ENCODE peak calls at places on chromosomes 4 and X, in five cellular contexts. One of them, this sample, is unnamed.

GRCh38 chr4:85534120-85534519 is 59.2 kb downstream of the ARHGAP24 start:
- DNase-seq in A549: no peak
- DNase-seq in iPS DF 6.9: no peak
- DNase-seq in vagina: no peak
- DNase-seq in mucosa of descending colon: no peak
- DNase-seq in this sample: no peak

GRCh38 chr4:101599620-101600019 is 190.9 kb upstream of the BANK1 start:
- DNase-seq in vagina: no peak
- DNase-seq in iPS DF 6.9: no peak
- DNase-seq in mucosa of descending colon: no peak
- DNase-seq in A549: no peak
- DNase-seq in this sample: no peak

GRCh38 chr4:52659016-52659721 is at the start of gene USP46:
- DNase-seq in mucosa of descending colon: peak; percentile 80
- DNase-seq in vagina: no peak
- DNase-seq in A549: peak; percentile 52
- DNase-seq in iPS DF 6.9: no peak
- DNase-seq in this sample: peak; percentile 74

GRCh38 chr4:94357624-94358023 is 15.0 kb upstream of the HPGDS start:
- DNase-seq in A549: no peak
- DNase-seq in vagina: no peak
- DNase-seq in mucosa of descending colon: no peak
- DNase-seq in iPS DF 6.9: no peak
- DNase-seq in this sample: no peak

GRCh38 chrX:105098812-105099211 is 121.7 kb downstream of the TEX13A start:
- DNase-seq in A549: no peak
- DNase-seq in mucosa of descending colon: no peak
- DNase-seq in iPS DF 6.9: no peak
- DNase-seq in vagina: no peak
- DNase-seq in this sample: no peak

GRCh38 chr4:182736207-182736606 is 181.0 kb downstream of the DCTD start:
- DNase-seq in mucosa of descending colon: no peak
- DNase-seq in vagina: no peak
- DNase-seq in iPS DF 6.9: no peak
- DNase-seq in A549: no peak
- DNase-seq in this sample: no peak

GRCh38 chr4:105607876-105608275 is 55.5 kb downstream of the ARHGEF38 start:
- DNase-seq in mucosa of descending colon: no peak
- DNase-seq in vagina: no peak
- DNase-seq in A549: no peak
- DNase-seq in iPS DF 6.9: no peak
- DNase-seq in this sample: no peak

GRCh38 chr4:6633091-6633906 is 7.2 kb upstream of the MRFAP1 start:
- DNase-seq in A549: no peak
- DNase-seq in mucosa of descending colon: no peak
- DNase-seq in vagina: no peak
- DNase-seq in iPS DF 6.9: no peak
- DNase-seq in this sample: no peak

GRCh38 chrX:123773258-123773978 is 40.6 kb upstream of the THOC2 start:
- DNase-seq in iPS DF 6.9: no peak
- DNase-seq in A549: no peak
- DNase-seq in vagina: no peak
- DNase-seq in mucosa of descending colon: no peak
- DNase-seq in this sample: no peak

GRCh38 chrX:153554519-153555167 is 37.2 kb downstream of the ATP2B3 start:
- DNase-seq in iPS DF 6.9: no peak
- DNase-seq in vagina: no peak
- DNase-seq in mucosa of descending colon: no peak
- DNase-seq in A549: peak; percentile 60
- DNase-seq in this sample: peak; percentile 74

GRCh38 chr4:71011451-71011850 is 18.0 kb downstream of the DCK start:
- DNase-seq in A549: no peak
- DNase-seq in mucosa of descending colon: no peak
- DNase-seq in vagina: no peak
- DNase-seq in iPS DF 6.9: no peak
- DNase-seq in this sample: no peak

GRCh38 chr4:1172971-1173757 is 781 bp upstream of the SPON2 start:
- DNase-seq in iPS DF 6.9: no peak
- DNase-seq in mucosa of descending colon: peak; percentile 46
- DNase-seq in vagina: peak; percentile 94
- DNase-seq in A549: peak; percentile 61
- DNase-seq in this sample: peak; percentile 28

GRCh38 chrX:103398321-103398937 is 22.1 kb downstream of the BEX3 start:
- DNase-seq in mucosa of descending colon: no peak
- DNase-seq in A549: peak; percentile 64
- DNase-seq in vagina: no peak
- DNase-seq in iPS DF 6.9: no peak
- DNase-seq in this sample: no peak

DNA sequence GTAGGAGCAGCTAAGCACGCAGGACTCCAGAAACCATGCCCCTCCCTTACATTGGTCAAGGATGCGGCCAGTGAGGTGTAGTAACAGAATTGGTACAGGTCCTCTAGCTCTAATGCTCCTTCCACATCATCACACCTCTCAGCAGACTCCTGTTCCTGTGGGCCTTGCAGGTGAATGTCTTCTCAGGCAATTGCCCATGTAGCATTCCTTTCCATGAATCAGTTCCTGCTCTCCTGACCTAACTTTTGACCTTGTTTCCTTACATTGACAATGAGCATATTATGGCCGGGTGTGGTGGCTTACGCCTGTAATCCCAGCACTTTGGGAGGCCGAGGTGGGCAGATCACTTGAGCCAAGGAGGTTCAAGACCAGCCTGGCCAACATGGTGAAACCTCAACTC is 31.3 kb downstream of the MAP7D3 start:
- DNase-seq in A549: no peak
- DNase-seq in vagina: no peak
- DNase-seq in iPS DF 6.9: no peak
- DNase-seq in mucosa of descending colon: no peak
- DNase-seq in this sample: no peak
- H3K4me1 ChIP-seq in A549: peaks cover 8% of the 10 kb centered on the region
- H3K4me1 ChIP-seq in vagina: no peaks in the 10 kb centered on the region
- H3K4me1 ChIP-seq in iPS DF 6.9: no peaks in the 10 kb centered on the region
- H3K4me1 ChIP-seq in mucosa of descending colon: no peaks in the 10 kb centered on the region
- H3K4me1 ChIP-seq in this sample: no peaks in the 10 kb centered on the region

DNA sequence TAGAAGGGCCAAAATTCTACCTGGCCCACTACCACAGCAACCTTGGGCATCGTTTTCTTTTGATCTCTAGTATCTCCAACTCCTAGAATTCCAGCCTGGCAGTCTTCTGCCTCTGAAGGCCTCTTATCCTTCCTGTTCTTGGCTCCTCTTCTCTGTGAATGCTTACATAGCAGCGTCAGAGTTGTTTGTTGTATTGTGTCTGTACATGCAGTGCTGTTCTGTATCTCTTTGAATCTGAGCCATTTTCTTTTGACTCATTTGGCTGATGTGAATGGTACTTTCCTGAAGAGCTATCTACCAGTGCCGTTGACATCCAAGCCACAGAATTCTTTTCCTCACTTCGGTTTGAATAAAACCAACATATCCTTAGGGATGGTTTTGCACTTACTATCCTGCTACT is 79.2 kb downstream of the TMEM164 start:
- DNase-seq in A549: peak; percentile 57
- DNase-seq in mucosa of descending colon: no peak
- DNase-seq in vagina: no peak
- DNase-seq in iPS DF 6.9: no peak
- DNase-seq in this sample: no peak
- H3K4me1 ChIP-seq in A549: peaks cover 60% of the 10 kb centered on the region
- H3K4me1 ChIP-seq in mucosa of descending colon: no peaks in the 10 kb centered on the region
- H3K4me1 ChIP-seq in vagina: peaks cover 8% of the 10 kb centered on the region
- H3K4me1 ChIP-seq in iPS DF 6.9: no peaks in the 10 kb centered on the region
- H3K4me1 ChIP-seq in this sample: no peaks in the 10 kb centered on the region

GRCh38 chr4:2827071-2827873 is 16.4 kb upstream of the ADD1 start:
- DNase-seq in vagina: no peak
- DNase-seq in iPS DF 6.9: no peak
- DNase-seq in mucosa of descending colon: peak; percentile 45
- DNase-seq in A549: no peak
- DNase-seq in this sample: no peak
- H3K4me1 ChIP-seq in vagina: no peaks in the 10 kb centered on the region
- H3K4me1 ChIP-seq in iPS DF 6.9: peaks cover 2% of the 10 kb centered on the region
- H3K4me1 ChIP-seq in mucosa of descending colon: no peaks in the 10 kb centered on the region
- H3K4me1 ChIP-seq in A549: no peaks in the 10 kb centered on the region
- H3K4me1 ChIP-seq in this sample: no peaks in the 10 kb centered on the region

GRCh38 chr4:142703694-142704309 is 142.3 kb downstream of the INPP4B start:
- DNase-seq in A549: no peak
- DNase-seq in iPS DF 6.9: no peak
- DNase-seq in vagina: no peak
- DNase-seq in mucosa of descending colon: no peak
- DNase-seq in this sample: no peak
- H3K4me1 ChIP-seq in A549: no peaks in the 10 kb centered on the region
- H3K4me1 ChIP-seq in iPS DF 6.9: peaks cover 2% of the 10 kb centered on the region
- H3K4me1 ChIP-seq in vagina: no peaks in the 10 kb centered on the region
- H3K4me1 ChIP-seq in mucosa of descending colon: no peaks in the 10 kb centered on the region
- H3K4me1 ChIP-seq in this sample: no peaks in the 10 kb centered on the region

DNA sequence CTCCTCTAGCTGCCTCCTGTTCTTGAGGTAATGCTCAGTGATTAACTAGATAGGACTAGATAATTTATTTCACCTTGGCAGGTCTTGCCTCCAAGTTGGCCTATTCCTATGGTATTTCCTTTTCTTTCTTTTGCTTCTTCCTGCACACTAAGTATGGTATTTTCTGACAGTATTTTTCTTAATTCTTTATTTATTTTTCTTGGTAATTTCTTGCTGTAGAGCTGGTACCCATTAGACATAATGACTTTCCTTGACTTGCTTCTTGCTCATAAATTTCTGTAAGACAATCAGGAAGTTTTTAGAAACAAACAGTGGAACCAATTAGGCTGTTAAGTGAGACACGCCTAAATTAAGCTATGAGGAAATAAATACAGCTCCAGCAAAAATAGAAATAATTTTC is 9.5 kb downstream of the RAB9A start:
- DNase-seq in iPS DF 6.9: no peak
- DNase-seq in vagina: no peak
- DNase-seq in A549: no peak
- DNase-seq in mucosa of descending colon: no peak
- DNase-seq in this sample: no peak
- H3K4me1 ChIP-seq in iPS DF 6.9: no peaks in the 10 kb centered on the region
- H3K4me1 ChIP-seq in vagina: peaks cover 51% of the 10 kb centered on the region
- H3K4me1 ChIP-seq in A549: peaks cover 16% of the 10 kb centered on the region
- H3K4me1 ChIP-seq in mucosa of descending colon: peaks cover 15% of the 10 kb centered on the region
- H3K4me1 ChIP-seq in this sample: peaks cover 4% of the 10 kb centered on the region

DNA sequence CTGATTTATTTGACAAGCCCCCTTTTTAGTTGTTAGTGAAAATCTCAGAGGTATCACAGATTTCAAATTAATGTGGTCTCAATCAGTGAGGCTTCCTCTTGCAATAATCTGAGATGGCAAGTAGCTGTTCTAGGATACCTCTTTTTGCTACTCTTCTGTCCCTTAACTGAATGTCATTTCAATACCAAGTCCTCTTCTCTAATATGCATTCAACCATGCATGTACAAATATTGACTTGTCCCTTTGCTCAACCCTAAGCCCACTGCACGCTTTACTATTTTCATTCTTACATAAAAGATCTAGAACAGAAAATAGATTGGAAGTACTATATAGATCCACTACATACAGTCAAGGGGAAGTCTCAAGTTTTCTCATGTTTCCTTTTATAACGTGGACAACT is 164.2 kb downstream of the CBR4 start:
- DNase-seq in vagina: no peak
- DNase-seq in iPS DF 6.9: no peak
- DNase-seq in mucosa of descending colon: no peak
- DNase-seq in A549: no peak
- DNase-seq in this sample: no peak
- H3K4me1 ChIP-seq in vagina: peaks cover 100% of the 10 kb centered on the region
- H3K4me1 ChIP-seq in iPS DF 6.9: peaks cover 10% of the 10 kb centered on the region
- H3K4me1 ChIP-seq in mucosa of descending colon: no peaks in the 10 kb centered on the region
- H3K4me1 ChIP-seq in A549: peaks cover 71% of the 10 kb centered on the region
- H3K4me1 ChIP-seq in this sample: no peaks in the 10 kb centered on the region

GRCh38 chr4:139300431-139301142 is 718 bp upstream of the NAA15 start:
- DNase-seq in iPS DF 6.9: no peak
- DNase-seq in mucosa of descending colon: no peak
- DNase-seq in vagina: no peak
- DNase-seq in A549: peak; percentile 25
- DNase-seq in this sample: peak; percentile 46
- H3K4me1 ChIP-seq in iPS DF 6.9: no peaks in the 10 kb centered on the region
- H3K4me1 ChIP-seq in mucosa of descending colon: peaks cover 21% of the 10 kb centered on the region
- H3K4me1 ChIP-seq in vagina: peaks cover 30% of the 10 kb centered on the region
- H3K4me1 ChIP-seq in A549: peaks cover 21% of the 10 kb centered on the region
- H3K4me1 ChIP-seq in this sample: no peaks in the 10 kb centered on the region

GRCh38 chr4:159216834-159217233 is 114.0 kb downstream of the RAPGEF2 start:
- DNase-seq in A549: no peak
- DNase-seq in vagina: no peak
- DNase-seq in iPS DF 6.9: no peak
- DNase-seq in mucosa of descending colon: no peak
- DNase-seq in this sample: no peak
- H3K4me1 ChIP-seq in A549: no peaks in the 10 kb centered on the region
- H3K4me1 ChIP-seq in vagina: no peaks in the 10 kb centered on the region
- H3K4me1 ChIP-seq in iPS DF 6.9: no peaks in the 10 kb centered on the region
- H3K4me1 ChIP-seq in mucosa of descending colon: no peaks in the 10 kb centered on the region
- H3K4me1 ChIP-seq in this sample: no peaks in the 10 kb centered on the region

GRCh38 chrX:72274526-72274925 is 2.5 kb downstream of the RPS4X start:
- DNase-seq in A549: no peak
- DNase-seq in vagina: no peak
- DNase-seq in iPS DF 6.9: no peak
- DNase-seq in mucosa of descending colon: no peak
- DNase-seq in this sample: no peak

GRCh38 chrX:72280210-72280882 is 3.3 kb upstream of the RPS4X start:
- DNase-seq in A549: no peak
- DNase-seq in iPS DF 6.9: no peak
- DNase-seq in vagina: no peak
- DNase-seq in mucosa of descending colon: no peak
- DNase-seq in this sample: no peak

GRCh38 chrX:72273718-72274117 is 3.3 kb downstream of the RPS4X start:
- DNase-seq in iPS DF 6.9: no peak
- DNase-seq in A549: no peak
- DNase-seq in vagina: no peak
- DNase-seq in mucosa of descending colon: no peak
- DNase-seq in this sample: no peak

GRCh38 chrX:72272868-72273267 is 4.2 kb downstream of the RPS4X start:
- DNase-seq in mucosa of descending colon: no peak
- DNase-seq in vagina: no peak
- DNase-seq in A549: peak; percentile 32
- DNase-seq in iPS DF 6.9: no peak
- DNase-seq in this sample: no peak

GRCh38 chrX:72276478-72276953 is 532 bp downstream of the RPS4X start:
- DNase-seq in mucosa of descending colon: no peak
- DNase-seq in iPS DF 6.9: no peak
- DNase-seq in vagina: no peak
- DNase-seq in A549: no peak
- DNase-seq in this sample: no peak
- H3K4me1 ChIP-seq in mucosa of descending colon: peaks cover 2% of the 10 kb centered on the region
- H3K4me1 ChIP-seq in iPS DF 6.9: no peaks in the 10 kb centered on the region
- H3K4me1 ChIP-seq in vagina: peaks cover 31% of the 10 kb centered on the region
- H3K4me1 ChIP-seq in A549: peaks cover 40% of the 10 kb centered on the region
- H3K4me1 ChIP-seq in this sample: no peaks in the 10 kb centered on the region